ENCODE peak calls at places on chromosomes 16 and 17, in nine cellular contexts. Y is HCT116, K is HepG2, A is breast epithelium, F is upper lobe of left lung, B is stomach, E is endothelial cell of umbilical vein, V is sigmoid colon, R is suprapubic skin. T is an unnamed sample.

GRCh38 chr16:10558746-10559641 is 21.4 kb downstream of the EMP2 start:
- DNase-seq in Y (no peak), F (peak; percentile 81), A (peak; percentile 78), K (no peak), V (peak; percentile 83), E (peak; percentile 52), B (peak; percentile 75), R (peak; percentile 85), T (peak; percentile 82)

GRCh38 chr16:88886915-88887521 is 20.6 kb upstream of the PABPN1L start:
- DNase-seq in F (peak; percentile 89), Y (no peak), A (no peak), E (no peak), B (peak; percentile 47), R (no peak), K (no peak), V (peak; percentile 96), T (no peak)

GRCh38 chr17:82449136-82449882 is 1.2 kb downstream of the CYBC1 start:
- DNase-seq in A (no peak), K (no peak), E (no peak), B (peak; percentile 54), R (peak; percentile 78), F (peak; percentile 71), V (no peak), Y (no peak), T (peak; percentile 96)

GRCh38 chr16:69003500-69003899 is 102.0 kb upstream of the HAS3 start:
- DNase-seq in R (no peak), E (no peak), B (no peak), Y (peak; percentile 42), K (no peak), F (no peak), V (no peak), A (no peak), T (no peak)

GRCh38 chr16:21646721-21647561 is 5.5 kb downstream of the IGSF6 start:
- DNase-seq in B (peak; percentile 35), E (no peak), K (no peak), F (no peak), V (no peak), A (no peak), Y (no peak), R (no peak), T (peak; percentile 90)

GRCh38 chr17:48878920-48879898 is 13.4 kb upstream of the ATP5MC1 start:
- DNase-seq in V (no peak), R (no peak), E (peak; percentile 76), K (peak; percentile 80), Y (peak; percentile 82), A (no peak), F (no peak), B (peak; percentile 53), T (no peak)

GRCh38 chr16:80716564-80717139 is 87.7 kb downstream of the CDYL2 start:
- DNase-seq in A (no peak), B (no peak), Y (no peak), E (no peak), V (no peak), K (no peak), F (no peak), R (no peak), T (no peak)

GRCh38 chr16:69077251-69077650 is 28.2 kb upstream of the HAS3 start:
- DNase-seq in K (no peak), Y (peak; percentile 87), F (no peak), V (no peak), E (no peak), R (no peak), A (no peak), B (no peak), T (no peak)

GRCh38 chr17:13601776-13602551 is at the start of gene HS3ST3A1:
- DNase-seq in A (no peak), V (peak; percentile 78), K (no peak), Y (no peak), B (no peak), R (no peak), F (peak; percentile 89), E (no peak), T (peak; percentile 78)

GRCh38 chr17:74825003-74825627 is 34.6 kb downstream of the GRIN2C start:
- DNase-seq in V (no peak), B (no peak), K (no peak), A (no peak), R (no peak), Y (no peak), F (no peak), E (peak; percentile 5), T (no peak)

GRCh38 chr17:7029659-7030058 is 6.2 kb upstream of the SLC16A13 start:
- DNase-seq in R (no peak), E (peak; percentile 92), Y (no peak), F (no peak), K (no peak), V (no peak), B (no peak), A (no peak), T (peak; percentile 86)

GRCh38 chr16:78894872-78895271 is 705.7 kb downstream of the MAF start:
- DNase-seq in Y (no peak), E (no peak), F (no peak), A (no peak), B (peak; percentile 39), K (no peak), R (no peak), V (no peak), T (no peak)

GRCh38 chr17:39410279-39410678 is 8.9 kb upstream of the FBXL20 start:
- DNase-seq in A (peak; percentile 40), Y (no peak), F (no peak), B (no peak), E (no peak), R (no peak), K (no peak), V (no peak), T (peak; percentile 20)

GRCh38 chr16:83335076-83335475 is 472.7 kb upstream of the HSBP1 start:
- DNase-seq in F (no peak), A (no peak), V (no peak), B (no peak), E (no peak), K (no peak), Y (no peak), R (no peak), T (no peak)

GRCh38 chr17:82950525-82951102 is 110.8 kb upstream of the ZNF750 start:
- DNase-seq in F (no peak), B (no peak), Y (no peak), V (peak; percentile 36), A (no peak), R (no peak), K (no peak), E (no peak), T (no peak)

GRCh38 chr16:29256501-29256981 is 150.0 kb downstream of the NPIPB11 start:
- DNase-seq in E (no peak), A (no peak), V (peak; percentile 47), F (no peak), B (no peak), K (no peak), Y (no peak), R (no peak), T (no peak)

GRCh38 chr17:81249233-81250040 is 10.3 kb downstream of the NDUFAF8 start:
- DNase-seq in V (no peak), A (no peak), F (peak; percentile 55), K (peak; percentile 32), R (no peak), E (no peak), B (no peak), Y (no peak), T (no peak)

GRCh38 chr16:10992797-10993196 is 48.4 kb downstream of the CLEC16A start:
- DNase-seq in E (peak; percentile 21), Y (peak; percentile 52), K (no peak), V (no peak), B (peak; percentile 43), A (no peak), F (no peak), R (no peak), T (no peak)

GRCh38 chr16:16974192-16974591 is 496.6 kb downstream of the XYLT1 start:
- DNase-seq in B (no peak), Y (no peak), R (no peak), V (no peak), F (no peak), K (no peak), E (no peak), A (no peak), T (no peak)

GRCh38 chr17:13005530-13005929 is 12.3 kb downstream of the ELAC2 start:
- DNase-seq in R (peak; percentile 20), F (no peak), Y (no peak), V (peak; percentile 13), E (no peak), B (no peak), K (no peak), A (no peak), T (peak; percentile 12)

GRCh38 chr16:48384982-48385271 is 286 bp downstream of the SIAH1 start:
- DNase-seq in E (no peak), Y (no peak), V (no peak), F (no peak), A (no peak), R (no peak), K (no peak), B (no peak), T (no peak)
- TF ChIP-seq POLR2A in E (peak; percentile 7), Y (no peak), V (no peak), F (no peak), A (no peak), R (no peak), K (peak; percentile 52), B (no peak), T (no peak)

GRCh38 chr17:28714281-28714680 is 2.6 kb upstream of the PROCA1 start:
- DNase-seq in R (no peak), B (no peak), F (no peak), V (no peak), E (no peak), K (no peak), Y (no peak), A (no peak), T (no peak)
- TF ChIP-seq CTCF in R (no peak), B (no peak), F (no peak), V (no peak), E (no peak), K (peak; percentile 62), Y (no peak), A (no peak), T (no peak)

GRCh38 chr17:55320594-55321506 is 56.1 kb downstream of the HLF start:
- DNase-seq in Y (no peak), A (peak; percentile 82), K (no peak), F (peak; percentile 66), V (no peak), E (no peak), R (no peak), B (peak; percentile 80), T (no peak)
- TF ChIP-seq POLR2AphosphoS5 in Y (no peak), A (peak; percentile 52), K (no peak), F (no peak), V (no peak), E (no peak), R (no peak), B (peak; percentile 38), T (no peak)

DNA sequence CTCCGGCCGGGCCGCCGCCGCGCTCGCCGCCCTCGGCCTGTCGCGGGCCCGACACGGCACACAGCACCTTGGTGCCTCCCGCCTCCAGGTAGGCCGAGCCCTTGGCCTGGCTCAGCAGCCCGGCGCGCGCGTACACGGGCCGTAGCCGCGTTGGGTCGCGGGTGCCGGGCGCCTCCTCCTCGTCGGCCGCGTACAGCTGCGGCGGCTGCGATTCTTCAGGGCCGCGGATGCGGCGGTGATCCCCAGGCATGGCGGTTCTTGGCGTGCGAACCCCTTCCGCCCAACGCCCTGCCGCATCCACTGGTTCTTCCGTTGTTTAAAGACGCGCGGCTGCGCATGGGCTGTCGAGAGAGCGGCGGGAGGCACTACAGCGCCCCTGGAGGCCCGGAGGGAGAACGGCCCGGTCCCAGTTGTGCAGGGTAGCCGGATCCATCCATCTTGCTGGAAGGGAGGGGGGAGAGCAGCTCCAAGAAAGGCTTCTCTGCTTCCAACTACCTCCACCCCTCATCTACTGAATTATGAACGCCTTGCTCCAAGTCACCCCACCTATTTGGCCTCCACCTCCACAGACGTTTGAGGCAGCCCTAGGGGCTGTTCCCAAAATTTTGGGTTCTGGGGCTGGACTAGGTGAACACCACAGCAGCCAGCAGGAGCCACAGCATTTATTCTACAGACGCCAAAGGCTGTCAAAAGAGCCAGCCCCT is at the start of gene EXOSC6:
- DNase-seq in A (peak; percentile 88), B (peak; percentile 92), R (peak; percentile 94), Y (peak; percentile 87), V (peak; percentile 94), F (peak; percentile 95), K (peak; percentile 92), E (peak; percentile 95), T (peak; percentile 97)
- TF ChIP-seq POLR2A in A (peak; percentile 47), B (no peak), R (peak; percentile 67), Y (peak; percentile 36), V (peak; percentile 76), F (no peak), K (peak; percentile 93), E (peak; percentile 86), T (peak; percentile 34)

T was measured in spleen.